ENCODE peak calls at places on chromosomes 16 and 17, in nine cellular contexts. Y is stimulated activated CD8-positive, alpha-beta memory T cell treated with anti-CD3 and anti-CD28 coated beads, Interleukin-7, amount 100 ng/mL, for 4 hours; E is lower lobe of right lung; I is right cardiac atrium; L is WTC11; U is GF-D8; M is skeletal muscle cell; K is NCI-H1105; P is neural crest cell. R is an unnamed sample.

GRCh38 chr17:80272366-80272765 is 11.7 kb downstream of the RNF213 start:
- DNase-seq in P (no peak), I (no peak), Y (no peak), E (no peak), M (no peak), K (no peak), U (no peak), L (no peak), R (no peak)

GRCh38 chr17:49399995-49400394 is 14.7 kb downstream of the PHB1 start:
- DNase-seq in U (no peak), I (no peak), E (no peak), Y (no peak), P (no peak), M (no peak), K (no peak), L (no peak), R (no peak)

GRCh38 chr16:89312598-89313299 is 95.2 kb downstream of the ZNF778 start:
- DNase-seq in L (no peak), Y (no peak), M (no peak), I (no peak), U (no peak), E (no peak), K (no peak), P (no peak), R (no peak)

GRCh38 chr17:31869797-31870568 is 10.9 kb upstream of the COPRS start:
- DNase-seq in I (no peak), U (no peak), L (no peak), Y (no peak), P (no peak), K (no peak), M (no peak), E (no peak), R (no peak)

GRCh38 chr17:4594406-4595349 is 10.3 kb downstream of the SMTNL2 start:
- DNase-seq in M (no peak), I (no peak), U (no peak), K (no peak), L (peak), E (peak), Y (peak), P (peak), R (peak)

GRCh38 chr16:12901597-12902436 is at the start of gene SHISA9:
- DNase-seq in K (no peak), Y (no peak), E (no peak), M (no peak), I (no peak), L (peak), U (no peak), P (peak), R (no peak)

GRCh38 chr17:59845595-59846390 is 47.0 kb downstream of the TUBD1 start:
- DNase-seq in Y (no peak), P (no peak), E (peak), M (peak), K (no peak), L (no peak), I (no peak), U (peak), R (no peak)

GRCh38 chr17:67942810-67943209 is 53.5 kb downstream of the C17orf58 start:
- DNase-seq in U (no peak), Y (no peak), E (no peak), M (no peak), I (no peak), P (no peak), K (no peak), L (no peak), R (no peak)

GRCh38 chr17:17790673-17791464 is 45.9 kb downstream of the SREBF1 start:
- DNase-seq in P (no peak), E (no peak), U (no peak), L (no peak), K (no peak), I (no peak), M (no peak), Y (no peak), R (peak)

GRCh38 chr17:8420041-8420934 is 15.4 kb upstream of the NDEL1 start:
- DNase-seq in K (no peak), E (peak), M (no peak), U (no peak), I (peak), P (no peak), L (no peak), Y (no peak), R (no peak)

GRCh38 chr17:52148969-52149351 is 9.6 kb downstream of the CA10 start:
- DNase-seq in I (no peak), K (no peak), Y (no peak), P (no peak), M (no peak), E (no peak), U (no peak), L (no peak), R (no peak)

GRCh38 chr17:352421-353212 is at the start of gene RPH3AL:
- DNase-seq in K (no peak), L (no peak), M (no peak), I (peak), U (no peak), Y (no peak), P (no peak), E (peak), R (peak)

GRCh38 chr17:63837480-63837879 is 5.0 kb downstream of the SMARCD2 start:
- DNase-seq in P (no peak), M (no peak), Y (no peak), I (no peak), E (no peak), K (no peak), U (no peak), L (no peak), R (no peak)

GRCh38 chr16:56470666-56471065 is 19.3 kb downstream of the OGFOD1 start:
- DNase-seq in P (no peak), E (no peak), L (no peak), K (no peak), M (no peak), I (no peak), Y (no peak), U (no peak), R (no peak)

GRCh38 chr16:79026117-79026516 is 574.4 kb downstream of the MAF start:
- DNase-seq in P (no peak), I (no peak), Y (no peak), E (no peak), L (no peak), M (no peak), K (no peak), U (no peak), R (no peak)

GRCh38 chr17:289409-289808 is 63.2 kb downstream of the RPH3AL start:
- DNase-seq in I (no peak), Y (no peak), P (no peak), K (no peak), L (no peak), M (no peak), U (no peak), E (peak), R (no peak)

GRCh38 chr16:58222532-58223316 is 24.8 kb upstream of the CSNK2A2 start:
- DNase-seq in I (no peak), K (no peak), E (no peak), U (no peak), Y (no peak), M (no peak), P (no peak), L (no peak), R (no peak)